ENCODE peak calls at places on chromosomes 4 and X, in six cellular contexts. M, W, O, P, E and U are unnamed samples.

GRCh38 chr4:148346657-148347056 is 95.6 kb downstream of the NR3C2 start:
- DNase-seq in M (no peak), E (no peak), W (no peak), O (no peak), P (no peak), U (no peak)

GRCh38 chr4:16125571-16126445 is 42.0 kb upstream of the PROM1 start:
- DNase-seq in W (no peak), O (peak), E (peak), M (no peak), P (no peak), U (no peak)

GRCh38 chrX:150365051-150365952 is 2.2 kb downstream of the MAMLD1 start:
- DNase-seq in W (peak), M (peak), O (peak), P (peak), E (no peak), U (peak)

GRCh38 chrX:154396948-154397887 is 959 bp upstream of the RPL10 start:
- DNase-seq in W (peak), O (peak), E (no peak), P (peak), M (peak), U (peak)

GRCh38 chr4:77800077-77800476 is 19.1 kb downstream of the CNOT6L start:
- DNase-seq in E (no peak), W (no peak), O (no peak), M (no peak), P (no peak), U (no peak)

GRCh38 chrX:103254171-103254824 is 657 bp downstream of the TCEAL8 start:
- DNase-seq in W (peak), O (peak), P (peak), M (peak), E (no peak), U (peak)

GRCh38 chrX:10235851-10236250 is 79.1 kb downstream of the CLCN4 start:
- DNase-seq in M (no peak), P (no peak), E (peak), W (no peak), O (no peak), U (no peak)

GRCh38 chrX:16992902-16993301 is 46.4 kb downstream of the REPS2 start:
- DNase-seq in E (no peak), O (no peak), M (no peak), P (no peak), W (no peak), U (no peak)

GRCh38 chr4:14165253-14165942 is 537.9 kb upstream of the BOD1L1 start:
- DNase-seq in P (no peak), M (no peak), W (no peak), O (no peak), E (no peak), U (no peak)

GRCh38 chr4:41281038-41281634 is 24.4 kb downstream of the UCHL1 start:
- DNase-seq in P (peak), W (no peak), M (no peak), E (peak), O (peak), U (no peak)

GRCh38 chr4:76802546-76803021 is 95.4 kb downstream of the SOWAHB start:
- DNase-seq in O (peak), P (no peak), E (no peak), M (no peak), W (no peak), U (no peak)

GRCh38 chr4:139665690-139666529 is at the start of gene MGST2:
- DNase-seq in E (no peak), W (peak), M (peak), O (peak), P (peak), U (peak)

GRCh38 chr4:169774466-169775445 is 17.0 kb upstream of the HPF1 start:
- DNase-seq in E (no peak), W (no peak), O (peak), M (peak), P (no peak), U (no peak)

GRCh38 chr4:16270654-16271328 is 44.5 kb upstream of the TAPT1 start:
- DNase-seq in E (no peak), P (no peak), M (no peak), O (peak), W (no peak), U (no peak)

GRCh38 chr4:112942077-112942476 is 107.4 kb upstream of the ANK2 start:
- DNase-seq in E (no peak), O (peak), W (no peak), M (no peak), P (no peak), U (no peak)

GRCh38 chr4:646460-646859 is 21.1 kb downstream of the PDE6B start:
- DNase-seq in O (no peak), W (no peak), M (no peak), E (no peak), P (no peak), U (no peak)

GRCh38 chr4:152516156-152516555 is 19.7 kb downstream of the FBXW7 start:
- DNase-seq in W (no peak), M (no peak), O (peak), P (no peak), E (no peak), U (no peak)

GRCh38 chrX:20382518-20383291 is 116.0 kb upstream of the RPS6KA3 start:
- DNase-seq in W (no peak), M (no peak), O (no peak), P (peak), E (no peak), U (no peak)

GRCh38 chrX:7706032-7706431 is 136.9 kb upstream of the VCX start:
- DNase-seq in O (no peak), M (no peak), W (no peak), E (no peak), P (no peak), U (no peak)

GRCh38 chr4:148901075-148901705 is 459.0 kb upstream of the NR3C2 start:
- DNase-seq in W (no peak), M (no peak), E (no peak), O (peak), P (no peak), U (no peak)

GRCh38 chr4:153522800-153523089 is 56.6 kb downstream of the TMEM131L start:
- DNase-seq in M (no peak), E (no peak), O (no peak), P (no peak), W (no peak), U (no peak)

GRCh38 chr4:93912146-93912545 is 83.6 kb downstream of the ATOH1 start:
- DNase-seq in P (no peak), O (no peak), W (no peak), E (no peak), M (no peak), U (no peak)

GRCh38 chrX:125894947-125895346 is 271.1 kb downstream of the DCAF12L2 start:
- DNase-seq in M (no peak), E (no peak), P (no peak), W (no peak), O (peak), U (no peak)

GRCh38 chr4:107034982-107035710 is 967 bp downstream of the DKK2 start:
- DNase-seq in M (no peak), O (peak), P (no peak), W (no peak), E (no peak), U (peak)

GRCh38 chr4:165301833-165302232 is 25.6 kb upstream of the MSMO1 start:
- DNase-seq in M (no peak), O (no peak), W (no peak), E (no peak), P (no peak), U (no peak)

GRCh38 chr4:184066584-184067300 is 150.9 kb downstream of the ENPP6 start:
- DNase-seq in O (no peak), M (no peak), W (no peak), P (no peak), E (no peak), U (no peak)

GRCh38 chrX:13188731-13189309 is 131.0 kb downstream of the ATXN3L start:
- DNase-seq in E (no peak), P (no peak), W (no peak), M (no peak), O (no peak), U (peak)

GRCh38 chr4:663046-663437 is 11.0 kb downstream of the ATP5ME start:
- DNase-seq in E (no peak), W (no peak), M (no peak), O (no peak), P (no peak), U (no peak)

GRCh38 chr4:118849867-118850812 is 14.2 kb upstream of the SEC24D start:
- DNase-seq in W (no peak), M (no peak), O (peak), P (peak), E (no peak), U (no peak)

GRCh38 chr4:155371432-155372043 is 5.2 kb downstream of the MAP9 start:
- DNase-seq in P (peak), O (peak), W (no peak), E (no peak), M (no peak), U (no peak)
- TF ChIP-seq CTCF in P (peak), O (peak), W (peak), E (peak), M (peak), U (no peak)

DNA sequence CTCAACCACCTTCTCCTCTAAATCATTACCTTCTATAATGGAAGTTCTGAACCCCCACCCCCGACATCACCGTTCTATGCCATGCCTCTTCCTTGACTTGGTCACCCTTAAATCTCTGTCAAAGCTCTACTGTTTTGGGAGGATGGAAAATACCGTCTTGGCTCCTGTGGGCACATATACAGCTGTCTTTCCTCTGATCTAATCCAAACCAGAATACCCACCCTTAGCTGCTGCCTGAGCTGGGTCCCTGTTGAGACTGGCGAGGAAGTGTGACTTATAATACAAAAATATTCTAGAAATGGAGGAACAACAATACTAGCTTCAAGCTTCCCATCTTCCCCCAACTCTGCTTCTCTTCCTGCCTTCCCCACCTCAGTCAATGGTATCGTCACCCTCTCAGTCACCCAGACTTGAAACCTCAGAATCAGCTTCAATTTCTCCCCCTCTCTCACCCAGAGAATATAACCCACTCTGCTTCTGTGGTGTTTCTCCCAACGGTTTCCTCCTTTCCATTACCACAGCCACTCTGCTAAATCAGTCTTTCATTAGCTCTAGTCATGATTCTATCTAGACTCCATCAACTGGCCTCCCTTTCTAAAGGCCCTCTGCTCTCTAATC is 583 bp upstream of the IL2RG start:
- DNase-seq in E (no peak), O (no peak), P (no peak), M (no peak), W (no peak), U (no peak)
- H3K4me3 ChIP-seq in E (no peak), O (no peak), P (no peak), M (no peak), W (no peak), U (no peak)

DNA sequence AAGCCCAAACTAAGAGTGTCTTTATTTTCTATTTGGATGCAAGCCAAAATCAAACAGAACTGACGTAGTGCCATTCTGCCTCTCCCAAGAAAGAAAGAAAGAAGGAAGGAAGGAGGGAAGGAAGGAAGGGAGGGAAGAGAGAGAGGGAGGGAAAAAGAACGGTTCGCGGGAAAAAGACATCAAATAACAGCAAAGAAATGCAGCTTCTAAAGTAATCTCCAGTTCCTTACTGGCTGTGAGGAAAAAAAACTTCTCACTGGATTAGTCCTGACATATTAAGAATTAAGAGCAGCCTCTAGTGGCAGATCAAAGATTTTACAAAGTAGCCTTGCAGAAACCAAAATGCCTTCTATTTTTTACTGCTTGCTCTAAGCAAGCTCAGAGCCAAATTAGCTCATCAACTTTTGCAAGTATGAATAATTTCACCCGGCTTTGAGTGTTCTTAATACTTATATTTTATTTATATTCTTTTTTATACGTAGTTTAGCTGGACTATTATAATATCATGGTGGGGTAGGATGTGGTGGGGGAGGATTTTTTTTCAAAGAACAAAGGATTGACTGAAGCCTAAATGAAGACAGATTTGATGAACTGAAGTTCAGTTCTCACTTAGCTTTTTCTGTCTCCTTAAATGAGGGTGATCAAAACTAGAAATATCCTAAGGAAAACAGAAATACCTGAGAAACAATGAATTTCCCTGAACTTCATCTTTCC is 36.6 kb downstream of the PITX2 start:
- DNase-seq in O (peak), W (no peak), E (peak), M (no peak), P (peak), U (no peak)
- TF ChIP-seq CTCF in O (peak), W (peak), E (peak), M (peak), P (peak), U (peak)

GRCh38 chr4:173188648-173189047 is 20.0 kb downstream of the GALNT7 start:
- DNase-seq in M (no peak), P (no peak), W (no peak), O (no peak), E (no peak), U (no peak)

GRCh38 chr4:173182403-173182802 is 13.8 kb downstream of the GALNT7 start:
- DNase-seq in O (no peak), P (peak), E (peak), M (no peak), W (no peak), U (no peak)

GRCh38 chr4:173189117-173189693 is 20.6 kb downstream of the GALNT7 start:
- DNase-seq in O (no peak), P (no peak), M (no peak), W (no peak), E (peak), U (no peak)

GRCh38 chr4:173181769-173182374 is 13.3 kb downstream of the GALNT7 start:
- DNase-seq in W (no peak), M (no peak), O (no peak), E (peak), P (peak), U (no peak)

GRCh38 chr4:173185832-173186545 is 17.4 kb downstream of the GALNT7 start:
- DNase-seq in O (no peak), E (no peak), M (no peak), P (no peak), W (no peak), U (no peak)
- H3K4me3 ChIP-seq in O (no peak), E (no peak), M (no peak), P (no peak), W (no peak), U (no peak)

DNA sequence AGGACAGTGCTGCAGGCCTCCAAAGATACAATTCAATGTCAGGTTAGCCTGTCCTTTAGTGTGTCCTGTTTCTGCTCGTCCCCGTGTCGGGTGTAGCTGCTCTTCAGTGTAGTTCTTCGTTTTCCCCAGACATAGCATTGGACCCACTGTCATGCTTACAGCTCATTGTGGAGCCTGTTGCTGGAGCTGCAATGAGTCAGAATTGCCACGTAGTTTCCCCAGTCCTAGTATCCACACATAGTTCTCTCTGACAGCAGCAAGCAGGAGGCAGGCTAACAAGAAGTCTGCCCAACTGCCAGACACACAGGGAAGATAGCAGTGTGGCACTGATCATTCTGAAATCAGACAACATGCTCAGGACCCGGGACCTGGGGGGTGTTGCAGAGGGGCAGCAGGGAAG is 49.2 kb downstream of the MOSPD2 start:
- DNase-seq in O (no peak), P (peak), M (no peak), W (no peak), E (peak), U (no peak)
- TF ChIP-seq CTCF in O (no peak), P (no peak), M (no peak), W (no peak), E (no peak), U (no peak)

GRCh38 chr4:98994474-98995182 is 893 bp upstream of the METAP1 start:
- DNase-seq in W (no peak), M (no peak), E (no peak), P (no peak), O (no peak), U (no peak)
- H3K4me3 ChIP-seq in W (peak), M (peak), E (peak), P (peak), O (peak), U (peak)

GRCh38 chr4:151238477-151238876 is 38.5 kb upstream of the PRSS48 start:
- DNase-seq in O (no peak), P (no peak), E (no peak), M (no peak), W (no peak), U (no peak)
- TF ChIP-seq CTCF in O (no peak), P (no peak), E (no peak), M (peak), W (peak), U (no peak)

DNA sequence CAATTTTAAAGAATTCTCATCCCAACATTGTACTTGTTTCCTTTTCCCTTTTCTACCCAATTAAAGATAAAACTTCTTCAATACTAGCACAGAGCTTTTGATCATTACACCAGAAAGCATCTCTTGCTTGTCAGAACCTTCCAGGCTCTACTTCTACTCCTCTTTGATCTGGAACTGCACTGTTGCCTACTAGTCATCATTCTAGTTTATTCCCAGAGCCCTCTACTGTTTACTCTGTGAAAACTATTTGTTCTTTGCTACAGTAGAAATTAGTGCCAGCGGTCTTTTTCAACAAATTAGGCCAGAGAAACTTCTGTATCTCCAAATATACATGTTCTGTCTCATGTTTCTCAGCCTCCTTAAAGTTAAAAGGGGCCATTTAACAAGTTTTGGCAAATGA is 46.8 kb upstream of the TMPRSS11F start:
- DNase-seq in M (no peak), W (no peak), O (no peak), E (no peak), P (no peak), U (no peak)
- H3K4me3 ChIP-seq in M (no peak), W (no peak), O (no peak), E (no peak), P (no peak), U (no peak)

GRCh38 chrX:371907-372306 is 14.8 kb downstream of the PPP2R3B start:
- DNase-seq in W (no peak), M (no peak), P (no peak), E (no peak), O (peak), U (no peak)

GRCh38 chrX:374566-374965 is 12.1 kb downstream of the PPP2R3B start:
- DNase-seq in O (no peak), E (no peak), P (no peak), M (no peak), W (no peak), U (no peak)

GRCh38 chrX:372856-373640 is 13.7 kb downstream of the PPP2R3B start:
- DNase-seq in E (no peak), W (no peak), P (no peak), O (no peak), M (no peak), U (no peak)

GRCh38 chrX:375181-376036 is 11.3 kb downstream of the PPP2R3B start:
- DNase-seq in W (no peak), M (no peak), O (peak), P (no peak), E (no peak), U (no peak)

GRCh38 chrX:373641-374471 is 12.9 kb downstream of the PPP2R3B start:
- DNase-seq in M (peak), E (no peak), P (peak), O (peak), W (peak), U (no peak)
- TF ChIP-seq CTCF in M (no peak), E (no peak), P (no peak), O (no peak), W (peak), U (no peak)

DNA sequence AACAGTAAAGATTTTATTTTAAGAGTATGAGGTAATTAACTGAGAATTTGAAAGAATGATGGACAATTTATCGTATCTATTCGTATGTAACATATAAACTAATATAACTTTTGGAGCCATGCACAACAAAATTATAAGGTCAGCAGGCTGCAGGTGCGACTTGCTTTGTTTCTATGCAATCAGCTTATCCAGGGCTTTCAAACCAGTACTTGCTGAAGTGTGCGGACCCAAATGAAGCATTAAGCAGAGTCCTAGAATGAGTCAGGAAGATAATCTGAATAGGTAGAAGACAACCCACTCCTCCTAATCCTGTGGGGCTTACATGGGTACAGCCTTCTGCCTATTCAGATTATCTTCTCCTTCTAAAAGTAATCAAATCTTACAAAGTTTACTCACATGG is 2.1 kb downstream of the NSD2 start:
- DNase-seq in W (no peak), O (no peak), E (no peak), M (no peak), P (no peak), U (no peak)
- H3K4me3 ChIP-seq in W (peak), O (no peak), E (peak), M (no peak), P (no peak), U (no peak)